ENCODE peak calls at places on chromosome 17, in seven cellular contexts. One of them, this sample, is unnamed.

GRCh38 chr17:67080804-67081203 is 36.5 kb downstream of the CACNG1 start:
- DNase-seq in NCI-H446: no peak
- DNase-seq in WTC11: no peak
- DNase-seq in fibroblast of gingiva: no peak
- DNase-seq in HFFc6: no peak
- DNase-seq in astrocyte of the cerebellum: no peak
- DNase-seq in sigmoid colon: no peak
- DNase-seq in this sample: no peak

GRCh38 chr17:17808706-17809432 is 27.9 kb downstream of the SREBF1 start:
- DNase-seq in NCI-H446: no peak
- DNase-seq in WTC11: no peak
- DNase-seq in fibroblast of gingiva: peak; percentile 86
- DNase-seq in HFFc6: peak; percentile 15
- DNase-seq in astrocyte of the cerebellum: no peak
- DNase-seq in sigmoid colon: peak; percentile 86
- DNase-seq in this sample: no peak

GRCh38 chr17:7280519-7281073 is 922 bp upstream of the SLC2A4 start:
- DNase-seq in NCI-H446: peak; percentile 82
- DNase-seq in WTC11: peak; percentile 95
- DNase-seq in fibroblast of gingiva: peak; percentile 70
- DNase-seq in HFFc6: peak; percentile 72
- DNase-seq in astrocyte of the cerebellum: peak; percentile 53
- DNase-seq in sigmoid colon: peak; percentile 91
- DNase-seq in this sample: peak; percentile 77

GRCh38 chr17:17363638-17364337 is 60.6 kb downstream of the NT5M start:
- DNase-seq in NCI-H446: no peak
- DNase-seq in WTC11: no peak
- DNase-seq in fibroblast of gingiva: no peak
- DNase-seq in HFFc6: no peak
- DNase-seq in astrocyte of the cerebellum: no peak
- DNase-seq in sigmoid colon: peak; percentile 44
- DNase-seq in this sample: peak; percentile 4

GRCh38 chr17:15436399-15437369 is 30.7 kb downstream of the CDRT4 start:
- DNase-seq in NCI-H446: no peak
- DNase-seq in WTC11: peak; percentile 59
- DNase-seq in fibroblast of gingiva: peak; percentile 65
- DNase-seq in HFFc6: no peak
- DNase-seq in astrocyte of the cerebellum: no peak
- DNase-seq in sigmoid colon: peak; percentile 91
- DNase-seq in this sample: peak; percentile 75

GRCh38 chr17:29826045-29826692 is 103.9 kb downstream of the SSH2 start:
- DNase-seq in NCI-H446: no peak
- DNase-seq in WTC11: no peak
- DNase-seq in fibroblast of gingiva: no peak
- DNase-seq in HFFc6: no peak
- DNase-seq in astrocyte of the cerebellum: no peak
- DNase-seq in sigmoid colon: no peak
- DNase-seq in this sample: no peak

GRCh38 chr17:15261063-15261817 is 3.9 kb downstream of the PMP22 start:
- DNase-seq in NCI-H446: no peak
- DNase-seq in WTC11: peak; percentile 64
- DNase-seq in fibroblast of gingiva: peak; percentile 53
- DNase-seq in HFFc6: peak; percentile 60
- DNase-seq in astrocyte of the cerebellum: no peak
- DNase-seq in sigmoid colon: peak; percentile 84
- DNase-seq in this sample: peak; percentile 64

GRCh38 chr17:34452769-34453168 is 89.7 kb upstream of the CCL1 start:
- DNase-seq in NCI-H446: no peak
- DNase-seq in WTC11: no peak
- DNase-seq in fibroblast of gingiva: no peak
- DNase-seq in HFFc6: no peak
- DNase-seq in astrocyte of the cerebellum: no peak
- DNase-seq in sigmoid colon: no peak
- DNase-seq in this sample: no peak

GRCh38 chr17:12386240-12386639 is 279.4 kb upstream of the MYOCD start:
- DNase-seq in NCI-H446: no peak
- DNase-seq in WTC11: no peak
- DNase-seq in fibroblast of gingiva: peak; percentile 27
- DNase-seq in HFFc6: peak; percentile 8
- DNase-seq in astrocyte of the cerebellum: peak; percentile 4
- DNase-seq in sigmoid colon: no peak
- DNase-seq in this sample: no peak

GRCh38 chr17:56960596-56961538 is at the start of gene COIL:
- DNase-seq in NCI-H446: peak; percentile 95
- DNase-seq in WTC11: peak; percentile 94
- DNase-seq in fibroblast of gingiva: peak; percentile 85
- DNase-seq in HFFc6: peak; percentile 86
- DNase-seq in astrocyte of the cerebellum: peak; percentile 83
- DNase-seq in sigmoid colon: peak; percentile 95
- DNase-seq in this sample: peak; percentile 90

GRCh38 chr17:82440991-82441627 is 9.4 kb downstream of the CYBC1 start:
- DNase-seq in NCI-H446: peak; percentile 20
- DNase-seq in WTC11: peak; percentile 47
- DNase-seq in fibroblast of gingiva: no peak
- DNase-seq in HFFc6: no peak
- DNase-seq in astrocyte of the cerebellum: no peak
- DNase-seq in sigmoid colon: peak; percentile 77
- DNase-seq in this sample: no peak

GRCh38 chr17:45815752-45816151 is 28.9 kb upstream of the SPPL2C start:
- DNase-seq in NCI-H446: no peak
- DNase-seq in WTC11: no peak
- DNase-seq in fibroblast of gingiva: no peak
- DNase-seq in HFFc6: no peak
- DNase-seq in astrocyte of the cerebellum: no peak
- DNase-seq in sigmoid colon: no peak
- DNase-seq in this sample: no peak

GRCh38 chr17:79937435-79937870 is 98.2 kb upstream of the CBX4 start:
- DNase-seq in NCI-H446: no peak
- DNase-seq in WTC11: no peak
- DNase-seq in fibroblast of gingiva: no peak
- DNase-seq in HFFc6: no peak
- DNase-seq in astrocyte of the cerebellum: no peak
- DNase-seq in sigmoid colon: no peak
- DNase-seq in this sample: no peak

GRCh38 chr17:29929006-29929543 is 953 bp downstream of the SSH2 start:
- DNase-seq in NCI-H446: peak; percentile 36
- DNase-seq in WTC11: no peak
- DNase-seq in fibroblast of gingiva: peak; percentile 14
- DNase-seq in HFFc6: peak; percentile 38
- DNase-seq in astrocyte of the cerebellum: no peak
- DNase-seq in sigmoid colon: no peak
- DNase-seq in this sample: no peak

GRCh38 chr17:9969301-9969935 is 64.3 kb upstream of the RCVRN start:
- DNase-seq in NCI-H446: no peak
- DNase-seq in WTC11: no peak
- DNase-seq in fibroblast of gingiva: no peak
- DNase-seq in HFFc6: no peak
- DNase-seq in astrocyte of the cerebellum: no peak
- DNase-seq in sigmoid colon: no peak
- DNase-seq in this sample: no peak

GRCh38 chr17:12180644-12181261 is 160.1 kb downstream of the MAP2K4 start:
- DNase-seq in NCI-H446: peak; percentile 50
- DNase-seq in WTC11: peak; percentile 16
- DNase-seq in fibroblast of gingiva: peak; percentile 42
- DNase-seq in HFFc6: peak; percentile 38
- DNase-seq in astrocyte of the cerebellum: peak; percentile 52
- DNase-seq in sigmoid colon: no peak
- DNase-seq in this sample: peak; percentile 42

GRCh38 chr17:81510798-81511549 is 1.6 kb downstream of the ACTG1 start:
- DNase-seq in NCI-H446: no peak
- DNase-seq in WTC11: no peak
- DNase-seq in fibroblast of gingiva: no peak
- DNase-seq in HFFc6: peak; percentile 39
- DNase-seq in astrocyte of the cerebellum: no peak
- DNase-seq in sigmoid colon: no peak
- DNase-seq in this sample: no peak

GRCh38 chr17:79985951-79986391 is 49.7 kb downstream of the TBC1D16 start:
- DNase-seq in NCI-H446: no peak
- DNase-seq in WTC11: no peak
- DNase-seq in fibroblast of gingiva: no peak
- DNase-seq in HFFc6: no peak
- DNase-seq in astrocyte of the cerebellum: no peak
- DNase-seq in sigmoid colon: peak; percentile 40
- DNase-seq in this sample: no peak

GRCh38 chr17:48296453-48296852 is 133.6 kb downstream of the SKAP1 start:
- DNase-seq in NCI-H446: no peak
- DNase-seq in WTC11: no peak
- DNase-seq in fibroblast of gingiva: no peak
- DNase-seq in HFFc6: no peak
- DNase-seq in astrocyte of the cerebellum: no peak
- DNase-seq in sigmoid colon: no peak
- DNase-seq in this sample: no peak

GRCh38 chr17:14510136-14510535 is 209.3 kb downstream of the HS3ST3B1 start:
- DNase-seq in NCI-H446: no peak
- DNase-seq in WTC11: no peak
- DNase-seq in fibroblast of gingiva: peak; percentile 59
- DNase-seq in HFFc6: no peak
- DNase-seq in astrocyte of the cerebellum: no peak
- DNase-seq in sigmoid colon: no peak
- DNase-seq in this sample: no peak

GRCh38 chr17:57995076-57995956 is 7.3 kb upstream of the VEZF1 start:
- DNase-seq in NCI-H446: peak; percentile 79
- DNase-seq in WTC11: peak; percentile 61
- DNase-seq in fibroblast of gingiva: peak; percentile 81
- DNase-seq in HFFc6: peak; percentile 77
- DNase-seq in astrocyte of the cerebellum: peak; percentile 70
- DNase-seq in sigmoid colon: peak; percentile 91
- DNase-seq in this sample: peak; percentile 61

GRCh38 chr17:43019418-43019817 is 2.8 kb downstream of the VAT1 start:
- DNase-seq in NCI-H446: no peak
- DNase-seq in WTC11: no peak
- DNase-seq in fibroblast of gingiva: no peak
- DNase-seq in HFFc6: no peak
- DNase-seq in astrocyte of the cerebellum: no peak
- DNase-seq in sigmoid colon: no peak
- DNase-seq in this sample: no peak

GRCh38 chr17:81003711-81004335 is 12.2 kb downstream of the CHMP6 start:
- DNase-seq in NCI-H446: no peak
- DNase-seq in WTC11: no peak
- DNase-seq in fibroblast of gingiva: no peak
- DNase-seq in HFFc6: no peak
- DNase-seq in astrocyte of the cerebellum: no peak
- DNase-seq in sigmoid colon: no peak
- DNase-seq in this sample: peak; percentile 14

GRCh38 chr17:57875109-57876022 is 25.5 kb upstream of the MRPS23 start:
- DNase-seq in NCI-H446: peak; percentile 85
- DNase-seq in WTC11: peak; percentile 69
- DNase-seq in fibroblast of gingiva: peak; percentile 97
- DNase-seq in HFFc6: peak; percentile 97
- DNase-seq in astrocyte of the cerebellum: peak; percentile 96
- DNase-seq in sigmoid colon: peak; percentile 95
- DNase-seq in this sample: peak; percentile 83

GRCh38 chr17:29722411-29723198 is 99.9 kb upstream of the CORO6 start:
- DNase-seq in NCI-H446: no peak
- DNase-seq in WTC11: no peak
- DNase-seq in fibroblast of gingiva: peak; percentile 95
- DNase-seq in HFFc6: no peak
- DNase-seq in astrocyte of the cerebellum: no peak
- DNase-seq in sigmoid colon: peak; percentile 78
- DNase-seq in this sample: peak; percentile 47

GRCh38 chr17:29243792-29244191 is 2.9 kb upstream of the CRYBA1 start:
- DNase-seq in NCI-H446: no peak
- DNase-seq in WTC11: peak; percentile 47
- DNase-seq in fibroblast of gingiva: peak; percentile 49
- DNase-seq in HFFc6: peak; percentile 45
- DNase-seq in astrocyte of the cerebellum: no peak
- DNase-seq in sigmoid colon: no peak
- DNase-seq in this sample: no peak

GRCh38 chr17:49523706-49524472 is 28.8 kb downstream of the NGFR start:
- DNase-seq in NCI-H446: peak; percentile 91
- DNase-seq in WTC11: peak; percentile 9
- DNase-seq in fibroblast of gingiva: no peak
- DNase-seq in HFFc6: no peak
- DNase-seq in astrocyte of the cerebellum: no peak
- DNase-seq in sigmoid colon: no peak
- DNase-seq in this sample: peak; percentile 15

GRCh38 chr17:3531266-3532101 is 26.1 kb downstream of the TRPV3 start:
- DNase-seq in NCI-H446: no peak
- DNase-seq in WTC11: no peak
- DNase-seq in fibroblast of gingiva: no peak
- DNase-seq in HFFc6: no peak
- DNase-seq in astrocyte of the cerebellum: no peak
- DNase-seq in sigmoid colon: peak; percentile 71
- DNase-seq in this sample: no peak

GRCh38 chr17:57874434-57875108 is 24.7 kb upstream of the MRPS23 start:
- DNase-seq in NCI-H446: peak; percentile 93
- DNase-seq in WTC11: peak; percentile 89
- DNase-seq in fibroblast of gingiva: peak; percentile 93
- DNase-seq in HFFc6: peak; percentile 94
- DNase-seq in astrocyte of the cerebellum: peak; percentile 87
- DNase-seq in sigmoid colon: peak; percentile 89
- DNase-seq in this sample: peak; percentile 83